ENCODE peak calls at places on chromosome 11, in seven cellular contexts. H is H9, L is fibroblast of lung, J is IMR-90, V is neural progenitor cell, K is MM.1S, B is astrocyte. A is an unnamed sample.

GRCh38 chr11:1830500-1831223 is 4.1 kb upstream of the SYT8 start:
- DNase-seq in B (no peak), V (no peak), K (no peak), L (no peak), H (no peak), J (no peak), A (peak; percentile 98)

GRCh38 chr11:72780291-72781062 is 13.4 kb downstream of the STARD10 start:
- DNase-seq in J (no peak), H (no peak), V (peak; percentile 1), K (no peak), L (no peak), B (no peak), A (peak; percentile 20)

GRCh38 chr11:14813506-14813905 is 78.5 kb downstream of the CYP2R1 start:
- DNase-seq in L (no peak), B (no peak), K (no peak), V (no peak), H (no peak), J (no peak), A (no peak)

GRCh38 chr11:14081541-14082211 is 119.2 kb downstream of the SPON1 start:
- DNase-seq in B (no peak), L (no peak), H (no peak), J (no peak), K (no peak), V (peak; percentile 38), A (no peak)

GRCh38 chr11:120197254-120197891 is 13.5 kb upstream of the OAF start:
- DNase-seq in H (peak; percentile 56), J (no peak), B (no peak), K (no peak), V (no peak), L (no peak), A (no peak)

GRCh38 chr11:8059571-8060011 is 21.4 kb upstream of the TUB start:
- DNase-seq in H (no peak), V (no peak), B (no peak), L (no peak), K (no peak), J (no peak), A (no peak)

GRCh38 chr11:9758676-9759518 is 95.0 kb downstream of the SWAP70 start:
- DNase-seq in H (peak; percentile 64), L (peak; percentile 78), V (peak; percentile 64), J (peak; percentile 64), B (peak; percentile 49), K (peak; percentile 53), A (peak; percentile 61)

GRCh38 chr11:95599959-95600586 is 189.5 kb downstream of the FAM76B start:
- DNase-seq in K (no peak), J (no peak), H (no peak), V (peak; percentile 12), B (no peak), L (no peak), A (no peak)

GRCh38 chr11:86151188-86152005 is 82.5 kb upstream of the PICALM start:
- DNase-seq in K (peak; percentile 26), V (peak; percentile 39), J (peak; percentile 23), B (peak; percentile 65), H (no peak), L (peak; percentile 36), A (no peak)

GRCh38 chr11:27864046-27865025 is 164.1 kb upstream of the BDNF start:
- DNase-seq in V (peak; percentile 61), K (no peak), B (peak; percentile 39), L (no peak), H (no peak), J (no peak), A (no peak)

GRCh38 chr11:31106963-31107576 is 262.5 kb downstream of the DCDC1 start:
- DNase-seq in H (peak; percentile 67), L (peak; percentile 53), B (peak; percentile 0), V (peak; percentile 89), K (peak; percentile 69), J (peak; percentile 7), A (peak; percentile 39)

GRCh38 chr11:109308551-109308950 is 113.4 kb upstream of the C11orf87 start:
- DNase-seq in V (no peak), B (no peak), L (no peak), H (no peak), K (no peak), J (no peak), A (no peak)

GRCh38 chr11:35190804-35191348 is 51.9 kb downstream of the CD44 start:
- DNase-seq in J (peak; percentile 92), V (no peak), H (no peak), B (no peak), K (no peak), L (peak; percentile 94), A (no peak)

GRCh38 chr11:100706179-100706578 is 19.1 kb downstream of the ARHGAP42 start:
- DNase-seq in K (peak; percentile 51), H (no peak), V (no peak), J (peak; percentile 11), L (no peak), B (peak; percentile 14), A (no peak)

DNA sequence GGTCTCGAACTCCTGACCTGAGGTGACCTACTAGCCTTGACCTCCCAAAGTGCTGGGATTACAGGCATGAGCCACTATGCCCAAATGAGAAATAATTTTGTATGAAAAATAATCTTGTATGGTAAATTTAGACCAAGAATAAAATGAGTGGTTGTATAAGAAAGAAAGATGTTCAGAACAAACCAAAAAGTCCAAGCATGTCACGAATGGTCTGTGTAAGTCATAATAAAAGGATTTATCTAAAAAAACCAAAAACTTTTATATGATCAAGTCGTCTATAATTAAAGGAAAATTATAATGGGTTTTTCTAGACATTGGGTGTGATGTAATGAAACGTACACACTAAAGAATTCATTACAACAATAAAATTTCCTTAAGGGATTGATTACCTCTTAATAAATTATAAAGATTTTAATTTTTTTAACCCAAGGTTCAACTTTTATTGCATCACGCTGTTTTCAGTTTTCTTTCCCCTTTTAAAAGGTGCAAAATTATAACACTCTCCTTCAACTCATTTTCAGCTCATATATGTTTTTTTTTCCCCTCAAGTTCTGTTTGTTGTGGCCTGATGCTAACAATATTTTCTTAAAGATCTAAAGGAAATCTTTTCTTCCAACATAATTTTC is 8.9 kb upstream of the AQP11 start:
- DNase-seq in B (no peak), H (no peak), L (no peak), V (peak; percentile 66), J (peak; percentile 21), K (no peak), A (peak; percentile 17)
- H3K4me1 ChIP-seq in B (no peaks in the 10 kb centered on the region), H (no peaks in the 10 kb centered on the region), L (no peaks in the 10 kb centered on the region), V (no peaks in the 10 kb centered on the region), J (no peaks in the 10 kb centered on the region), K (no peaks in the 10 kb centered on the region), A (no peaks in the 10 kb centered on the region)

DNA sequence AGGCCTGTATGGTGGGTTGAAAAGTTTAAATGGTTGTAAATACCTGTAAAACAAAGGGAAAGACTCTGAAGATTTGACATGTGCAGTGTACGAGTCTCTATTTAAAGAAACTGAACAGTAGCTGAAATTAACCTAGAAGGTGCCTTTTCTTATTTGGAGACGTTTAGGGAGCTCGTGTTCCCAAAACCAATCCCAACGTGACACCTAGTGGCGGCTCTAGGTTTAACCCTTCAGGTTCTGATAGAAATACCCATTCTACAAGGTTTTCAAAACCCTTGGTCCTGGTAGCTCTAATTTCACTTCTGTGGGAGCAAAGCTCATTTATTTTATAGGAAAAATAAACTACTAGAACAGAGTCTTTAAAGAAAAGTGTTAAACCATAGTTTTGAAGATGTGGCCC is 258.3 kb downstream of the LRRC4C start:
- DNase-seq in V (peak; percentile 77), J (peak; percentile 0), B (peak; percentile 14), L (peak; percentile 28), H (peak; percentile 54), K (peak; percentile 30), A (peak; percentile 29)
- TF ChIP-seq CTCF in V (peak; percentile 92), J (peak; percentile 39), B (peak; percentile 70), L (no peak), H (peak; percentile 87), K (peak; percentile 44), A (peak; percentile 58)

GRCh38 chr11:33045551-33046255 is 6.3 kb downstream of the TCP11L1 start:
- DNase-seq in H (no peak), K (no peak), B (peak; percentile 56), L (no peak), V (no peak), J (no peak), A (peak; percentile 81)

GRCh38 chr11:33043221-33043833 is 4.0 kb downstream of the TCP11L1 start:
- DNase-seq in L (no peak), J (no peak), K (no peak), B (peak; percentile 49), H (no peak), V (no peak), A (peak; percentile 42)

GRCh38 chr11:33040862-33041453 is 1.6 kb downstream of the TCP11L1 start:
- DNase-seq in J (no peak), H (no peak), V (peak; percentile 32), L (no peak), K (no peak), B (no peak), A (no peak)

GRCh38 chr11:33040127-33040861 is 922 bp downstream of the TCP11L1 start:
- DNase-seq in L (peak; percentile 32), H (no peak), K (peak; percentile 28), B (peak; percentile 52), J (peak; percentile 44), V (no peak), A (peak; percentile 72)

DNA sequence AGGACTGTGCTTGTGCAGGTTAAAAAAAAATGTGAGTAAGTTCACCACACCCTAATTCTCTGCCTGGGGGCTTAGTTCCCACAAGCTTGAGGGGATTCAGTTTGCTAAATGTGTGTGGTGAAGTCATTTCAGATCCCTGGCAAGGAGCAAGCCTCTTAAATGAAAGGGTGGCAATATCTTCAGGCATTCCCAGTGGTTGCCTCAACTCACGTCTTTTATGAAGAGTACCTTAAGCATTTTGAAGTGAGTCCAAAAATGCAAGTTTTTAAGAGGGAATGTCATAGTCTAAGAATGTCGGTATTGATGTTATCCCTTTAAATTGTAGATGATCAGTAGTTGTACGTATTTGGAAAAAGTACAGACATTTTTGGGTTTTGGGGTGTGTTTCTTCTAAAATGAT is 4.9 kb downstream of the TCP11L1 start:
- DNase-seq in K (no peak), B (peak; percentile 98), V (no peak), L (no peak), J (peak; percentile 34), H (no peak), A (peak; percentile 97)
- H3K4me2 ChIP-seq in K (no peak overlapping the region), B (peak overlapping the region; percentile 66), V (no peak overlapping the region), L (no peak overlapping the region), J (no peak overlapping the region), H (no peak overlapping the region), A (peak overlapping the region; percentile 30)

DNA sequence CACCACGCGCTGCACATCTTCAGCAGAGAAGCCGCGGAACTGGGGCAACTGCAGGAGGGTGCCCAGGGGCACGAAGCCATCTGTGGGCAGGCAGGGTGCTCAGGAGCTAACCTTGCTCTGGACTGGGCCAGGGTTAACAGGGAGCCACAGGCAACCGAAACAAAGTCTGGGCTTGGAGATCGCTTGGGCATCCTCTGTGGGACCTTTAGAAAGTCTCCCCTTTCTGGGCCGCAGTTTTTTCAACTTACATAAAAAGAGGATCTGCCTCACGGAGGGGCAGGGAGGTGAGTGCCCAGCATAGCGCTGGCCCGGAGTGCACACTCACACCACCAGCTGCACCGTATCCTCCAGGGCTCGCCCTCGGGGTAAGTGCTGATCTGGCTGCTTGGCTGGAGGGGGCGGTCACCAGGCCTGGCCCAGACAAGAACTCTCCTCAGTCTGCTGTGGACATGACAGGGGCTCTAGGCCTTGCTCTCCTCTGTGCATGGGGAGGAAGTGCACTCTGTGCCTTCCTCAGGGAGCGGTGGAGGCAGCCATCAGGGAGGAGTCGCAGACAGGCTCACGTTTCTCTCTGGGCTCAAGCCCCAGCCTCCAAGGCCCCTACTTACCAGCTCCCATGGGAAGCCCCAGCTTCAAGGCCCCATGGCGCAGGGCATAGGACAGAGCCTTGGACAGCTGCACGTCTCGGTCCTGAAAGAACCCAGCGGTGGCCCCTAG is 937 bp downstream of the TRPT1 start:
- DNase-seq in L (no peak), K (peak; percentile 6), H (no peak), B (no peak), V (peak; percentile 51), J (no peak), A (no peak)
- H3K4me1 ChIP-seq in L (peaks cover 8% of the 10 kb centered on the region), K (peaks cover 14% of the 10 kb centered on the region), H (peaks cover 3% of the 10 kb centered on the region), B (peaks cover 32% of the 10 kb centered on the region), V (peaks cover 16% of the 10 kb centered on the region), J (peaks cover 20% of the 10 kb centered on the region), A (peaks cover 45% of the 10 kb centered on the region)